ENCODE peak calls at places on chromosome 19, in five cellular contexts. Z, X, U, C and E are unnamed samples.

GRCh38 chr19:51507640-51508058 is 6.0 kb upstream of the SIGLEC12 start:
- DNase-seq in Z (no peak), X (no peak), U (no peak), C (no peak), E (no peak)

GRCh38 chr19:41552558-41552957 is 23.4 kb upstream of the CEACAM21 start:
- DNase-seq in Z (no peak), X (peak; percentile 19), U (no peak), C (no peak), E (no peak)

GRCh38 chr19:4057913-4058695 is 8.6 kb downstream of the ZBTB7A start:
- DNase-seq in Z (peak; percentile 81), X (no peak), U (peak; percentile 90), C (peak; percentile 74), E (peak; percentile 81)

GRCh38 chr19:51354742-51355148 is 11.4 kb downstream of the ETFB start:
- DNase-seq in Z (no peak), X (no peak), U (no peak), C (no peak), E (no peak)

GRCh38 chr19:18205180-18205915 is 1.5 kb upstream of the RAB3A start:
- DNase-seq in Z (peak; percentile 60), X (peak; percentile 52), U (peak; percentile 83), C (peak; percentile 59), E (peak; percentile 73)

GRCh38 chr19:55113570-55114039 is 3.8 kb downstream of the PPP1R12C start:
- DNase-seq in Z (peak; percentile 45), X (no peak), U (peak; percentile 82), C (no peak), E (peak; percentile 58)

GRCh38 chr19:47035127-47035494 is 13.3 kb downstream of the TMEM160 start:
- DNase-seq in Z (no peak), X (no peak), U (no peak), C (no peak), E (no peak)

GRCh38 chr19:55256562-55257460 is 2.0 kb downstream of the PPP6R1 start:
- DNase-seq in Z (no peak), X (no peak), U (no peak), C (no peak), E (no peak)

GRCh38 chr19:7533925-7534480 is 1.5 kb upstream of the PNPLA6 start:
- DNase-seq in Z (peak; percentile 89), X (peak; percentile 66), U (peak; percentile 88), C (peak; percentile 77), E (peak; percentile 88)

GRCh38 chr19:46859637-46860124 is 1.1 kb upstream of the ARHGAP35 start:
- DNase-seq in Z (no peak), X (no peak), U (peak; percentile 56), C (no peak), E (peak; percentile 46)

GRCh38 chr19:38556521-38557174 is 61.1 kb downstream of the MAP4K1 start:
- DNase-seq in Z (no peak), X (no peak), U (no peak), C (no peak), E (no peak)

GRCh38 chr19:53882391-53883050 is 524 bp downstream of the PRKCG start:
- DNase-seq in Z (no peak), X (no peak), U (no peak), C (no peak), E (no peak)

GRCh38 chr19:13033819-13034611 is 38.7 kb downstream of the NFIX start:
- DNase-seq in Z (peak; percentile 64), X (peak; percentile 52), U (peak; percentile 72), C (peak; percentile 51), E (peak; percentile 77)

GRCh38 chr19:38182536-38183210 is 41.3 kb downstream of the DPF1 start:
- DNase-seq in Z (no peak), X (no peak), U (no peak), C (no peak), E (no peak)

GRCh38 chr19:19372656-19373416 is 32.6 kb upstream of the GATAD2A start:
- DNase-seq in Z (peak; percentile 31), X (no peak), U (peak; percentile 85), C (peak; percentile 34), E (peak; percentile 74)

GRCh38 chr19:49149652-49150105 is 5.5 kb downstream of the HRC start:
- DNase-seq in Z (peak; percentile 66), X (no peak), U (peak; percentile 50), C (no peak), E (peak; percentile 58)

GRCh38 chr19:41626877-41627276 is at the start of gene CEACAM4:
- DNase-seq in Z (no peak), X (no peak), U (peak; percentile 82), C (no peak), E (peak; percentile 40)

GRCh38 chr19:2462635-2463421 is 6.1 kb upstream of the LMNB2 start:
- DNase-seq in Z (peak; percentile 61), X (no peak), U (peak; percentile 78), C (no peak), E (peak; percentile 83)

GRCh38 chr19:23070353-23070781 is 46.5 kb upstream of the ZNF730 start:
- DNase-seq in Z (no peak), X (no peak), U (no peak), C (no peak), E (no peak)